ENCODE peak calls at places on chromosomes 4 and X, in eight cellular contexts. Q is heart right ventricle; E is GM12878; R is lower lobe of right lung; V is CD4-positive, alpha-beta T cell; O is substantia nigra; N is upper lobe of right lung; I is cardiac muscle cell. C is an unnamed sample.
A peak's percentile ranks its signal among the peaks of the same experiment; 100 is the strongest.

GRCh38 chr4:99946346-99947189 is at the start of gene DNAJB14:
- DNase-seq in E (no peak), V (peak; percentile 67), I (peak; percentile 87), Q (peak; percentile 86), O (peak; percentile 48), N (peak; percentile 93), R (peak; percentile 87), C (peak; percentile 37)

GRCh38 chr4:177119021-177119461 is 190.6 kb upstream of the NEIL3 start:
- DNase-seq in R (no peak), E (no peak), I (peak; percentile 65), O (no peak), V (no peak), Q (no peak), N (no peak), C (no peak)

GRCh38 chr4:5110901-5111300 is 59.6 kb downstream of the STK32B start:
- DNase-seq in R (no peak), Q (no peak), I (no peak), O (no peak), N (no peak), V (no peak), E (no peak), C (no peak)

GRCh38 chr4:2469192-2469984 is 482 bp downstream of the RNF4 start:
- DNase-seq in R (peak; percentile 78), Q (peak; percentile 51), V (peak; percentile 61), O (peak; percentile 35), I (peak; percentile 35), N (peak; percentile 79), E (no peak), C (no peak)

GRCh38 chr4:143352720-143353119 is 16.0 kb downstream of the GAB1 start:
- DNase-seq in V (no peak), N (no peak), R (no peak), I (peak; percentile 27), O (no peak), E (no peak), Q (no peak), C (no peak)

GRCh38 chr4:111064342-111064993 is 441.6 kb upstream of the PITX2 start:
- DNase-seq in V (no peak), R (no peak), O (no peak), N (no peak), I (peak; percentile 0), Q (no peak), E (peak; percentile 2), C (no peak)

GRCh38 chrX:153794897-153795816 is 689 bp downstream of the SSR4 start:
- DNase-seq in Q (no peak), E (no peak), O (no peak), R (peak; percentile 50), I (peak; percentile 13), N (no peak), V (peak; percentile 13), C (no peak)

GRCh38 chr4:157221426-157221894 is 932 bp downstream of the GRIA2 start:
- DNase-seq in Q (no peak), I (no peak), E (no peak), O (peak; percentile 46), R (no peak), V (no peak), N (no peak), C (peak; percentile 71)

GRCh38 chr4:78190078-78190477 is 133.0 kb downstream of the FRAS1 start:
- DNase-seq in E (no peak), I (no peak), N (no peak), O (no peak), V (no peak), Q (no peak), R (no peak), C (no peak)

GRCh38 chrX:77447339-77448149 is at the start of gene FGF16:
- DNase-seq in Q (peak; percentile 18), E (no peak), R (no peak), N (peak; percentile 44), I (no peak), V (no peak), O (no peak), C (no peak)

GRCh38 chrX:30275498-30275897 is 28.6 kb downstream of the MAGEB1 start:
- DNase-seq in Q (no peak), O (no peak), E (no peak), V (no peak), I (peak; percentile 38), R (no peak), N (no peak), C (no peak)

DNA sequence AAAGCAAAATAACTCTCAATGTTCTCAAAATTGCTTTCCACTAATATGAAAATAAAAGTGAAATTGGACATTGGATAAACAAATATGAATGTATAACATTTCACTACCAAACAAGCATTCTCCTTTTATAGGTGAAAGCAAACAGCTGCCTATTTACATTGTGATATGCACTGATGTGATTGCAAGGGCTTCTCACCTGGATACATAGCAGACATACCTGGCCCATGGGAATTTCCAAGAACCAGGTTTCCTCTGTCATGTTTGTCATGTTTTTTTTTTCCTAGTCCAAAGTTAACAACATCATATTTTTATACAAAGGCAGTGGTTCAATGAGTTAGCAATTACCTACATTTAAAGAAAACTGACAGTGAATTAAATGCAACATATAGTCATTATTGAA is 228.5 kb downstream of the ANKRD50 start:
- DNase-seq in N (no peak), R (no peak), Q (no peak), V (no peak), I (no peak), O (no peak), E (no peak), C (no peak)
- H3K27ac ChIP-seq in N (no peak overlapping the region), R (no peak overlapping the region), Q (no peak overlapping the region), V (no peak overlapping the region), I (peak overlapping the region; percentile 78), O (no peak overlapping the region), E (no peak overlapping the region), C (no peak overlapping the region)

DNA sequence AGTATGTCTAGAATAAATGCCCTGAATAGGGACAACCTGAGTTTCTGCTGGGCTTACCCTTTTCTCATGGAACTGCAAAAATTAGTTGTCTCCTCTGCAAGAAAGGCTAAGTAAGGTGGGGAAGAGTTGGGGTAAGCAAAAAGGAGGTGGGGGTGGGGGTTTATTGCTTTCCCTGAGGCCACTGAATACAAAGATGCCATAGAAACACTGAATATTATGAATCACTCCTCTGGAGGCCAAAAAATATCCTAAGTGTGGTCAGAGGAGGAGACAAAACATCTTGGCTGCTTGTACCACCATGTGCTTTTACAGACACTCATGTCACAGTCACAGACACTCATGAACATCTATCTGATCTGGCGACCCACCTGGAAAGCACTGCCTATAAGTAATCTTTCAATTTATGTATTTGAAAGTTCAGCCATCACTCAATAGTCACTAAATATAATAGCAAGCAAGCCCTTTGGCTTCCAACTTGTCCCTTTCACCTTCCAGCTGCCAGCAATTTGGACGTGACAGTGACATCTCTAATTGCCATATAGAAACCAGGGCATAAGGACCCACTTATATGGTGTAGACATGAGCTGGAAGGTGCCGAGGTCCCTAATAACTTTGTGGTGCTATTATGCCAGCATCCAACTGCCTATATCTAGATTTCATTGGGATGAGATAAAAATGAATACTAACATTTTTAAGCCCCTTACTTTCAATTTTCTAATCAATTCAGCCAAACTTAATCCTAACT is 122.7 kb upstream of the CBR4 start:
- DNase-seq in E (no peak), V (no peak), N (no peak), Q (no peak), R (no peak), O (no peak), I (no peak), C (no peak)
- H3K27ac ChIP-seq in E (no peak overlapping the region), V (no peak overlapping the region), N (no peak overlapping the region), Q (no peak overlapping the region), R (peak overlapping the region; percentile 73), O (no peak overlapping the region), I (no peak overlapping the region), C (no peak overlapping the region)

GRCh38 chr4:84680956-84681355 is 98.0 kb downstream of the CDS1 start:
- DNase-seq in R (no peak), E (no peak), Q (no peak), O (no peak), I (no peak), V (no peak), N (no peak), C (no peak)
- H3K27ac ChIP-seq in R (no peak overlapping the region), E (no peak overlapping the region), Q (no peak overlapping the region), O (no peak overlapping the region), I (peak overlapping the region; percentile 91), V (no peak overlapping the region), N (no peak overlapping the region), C (peak overlapping the region; percentile 5)

DNA sequence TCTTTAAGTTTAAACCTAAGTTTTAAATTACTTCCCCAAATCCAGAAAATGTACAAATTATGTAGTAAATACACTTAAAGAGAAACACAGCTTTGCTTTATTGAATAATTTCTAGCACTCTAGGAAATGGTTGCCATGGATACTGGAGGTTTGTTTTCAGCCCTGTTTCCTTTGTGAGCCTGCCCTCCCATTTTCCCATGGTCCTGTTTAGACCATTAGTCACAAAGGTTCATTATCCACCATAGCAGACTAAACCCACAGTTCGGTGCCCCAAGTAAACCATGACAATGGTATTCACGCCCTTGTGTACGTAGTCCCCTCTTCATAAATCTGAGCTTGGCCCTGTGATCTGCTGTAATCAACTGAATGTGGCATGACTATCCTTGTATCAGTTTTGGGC is 300.6 kb downstream of the LDB2 start:
- DNase-seq in Q (no peak), N (no peak), E (no peak), V (no peak), O (no peak), R (no peak), I (peak; percentile 34), C (no peak)
- H3K27ac ChIP-seq in Q (no peak overlapping the region), N (no peak overlapping the region), E (no peak overlapping the region), V (no peak overlapping the region), O (no peak overlapping the region), R (no peak overlapping the region), I (no peak overlapping the region), C (no peak overlapping the region)

GRCh38 chrX:43141885-43142284 is 363.9 kb upstream of the PPP1R2C start:
- DNase-seq in R (no peak), E (no peak), V (no peak), I (no peak), Q (no peak), N (no peak), O (no peak), C (no peak)

GRCh38 chrX:43140546-43140945 is 362.6 kb upstream of the PPP1R2C start:
- DNase-seq in O (no peak), I (no peak), V (no peak), N (no peak), Q (no peak), R (no peak), E (no peak), C (no peak)

DNA sequence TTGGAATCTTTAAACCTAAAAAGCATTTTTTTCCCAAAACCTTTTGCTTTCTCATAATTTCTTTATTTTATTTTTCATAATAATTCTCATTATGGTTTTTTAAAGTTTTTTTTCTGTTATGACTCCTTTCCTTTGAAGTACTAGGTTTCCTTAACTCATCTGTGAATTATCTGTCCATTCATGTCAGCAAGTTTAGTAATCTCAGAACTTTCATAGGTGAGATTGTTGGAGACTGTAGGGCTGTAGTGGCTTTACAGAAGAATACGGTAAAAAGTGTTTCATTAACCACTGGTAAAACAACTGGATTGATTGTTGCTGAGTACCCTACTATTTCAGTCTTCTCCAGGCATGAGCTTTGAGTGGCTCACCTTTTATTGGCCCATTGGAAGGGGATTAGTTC is 361.7 kb upstream of the PPP1R2C start:
- DNase-seq in V (no peak), Q (no peak), I (no peak), R (no peak), E (no peak), O (no peak), N (no peak), C (no peak)
- H3K27ac ChIP-seq in V (no peak overlapping the region), Q (no peak overlapping the region), I (no peak overlapping the region), R (no peak overlapping the region), E (no peak overlapping the region), O (no peak overlapping the region), N (no peak overlapping the region), C (no peak overlapping the region)

GRCh38 chrX:24396930-24397277 is 36.5 kb downstream of the SUPT20HL1 start:
- DNase-seq in N (no peak), O (no peak), Q (no peak), R (no peak), V (no peak), I (no peak), E (no peak), C (no peak)
- H3K27ac ChIP-seq in N (no peak overlapping the region), O (no peak overlapping the region), Q (no peak overlapping the region), R (no peak overlapping the region), V (no peak overlapping the region), I (no peak overlapping the region), E (no peak overlapping the region), C (no peak overlapping the region)